ENCODE peak calls at places on chromosomes 4 and X, in seven cellular contexts. P, B, Z, X, R, T and N are unnamed samples.

GRCh38 chrX:119729408-119730201 is 28.8 kb upstream of the SOWAHD start:
- DNase-seq in P (peak; percentile 26), B (no peak), Z (no peak), X (peak; percentile 79), R (peak; percentile 71), T (peak; percentile 80), N (no peak)

GRCh38 chrX:154372612-154373022 is 1.8 kb downstream of the FLNA start:
- DNase-seq in P (no peak), B (no peak), Z (no peak), X (no peak), R (no peak), T (no peak), N (no peak)

GRCh38 chrX:65679071-65679540 is 11.7 kb downstream of the MSN start:
- DNase-seq in P (no peak), B (no peak), Z (no peak), X (no peak), R (no peak), T (no peak), N (no peak)

GRCh38 chr4:24013666-24014422 is 124.0 kb upstream of the PPARGC1A start:
- DNase-seq in P (no peak), B (no peak), Z (no peak), X (no peak), R (no peak), T (no peak), N (no peak)

GRCh38 chrX:48761674-48762471 is at the start of gene GLOD5:
- DNase-seq in P (peak; percentile 32), B (no peak), Z (no peak), X (peak; percentile 3), R (peak; percentile 5), T (peak; percentile 82), N (no peak)

GRCh38 chr4:2535386-2536192 is 858 bp upstream of the FAM193A start:
- DNase-seq in P (peak; percentile 32), B (peak; percentile 76), Z (no peak), X (peak; percentile 38), R (peak; percentile 84), T (peak; percentile 75), N (no peak)

GRCh38 chrX:7132335-7133035 is 15.0 kb upstream of the STS start:
- DNase-seq in P (no peak), B (no peak), Z (no peak), X (peak; percentile 70), R (peak; percentile 69), T (peak; percentile 71), N (no peak)

GRCh38 chr4:84622959-84623358 is 40.0 kb downstream of the CDS1 start:
- DNase-seq in P (no peak), B (no peak), Z (no peak), X (peak; percentile 5), R (no peak), T (peak; percentile 28), N (no peak)

GRCh38 chrX:18995216-18995615 is 11.3 kb upstream of the PHKA2 start:
- DNase-seq in P (no peak), B (no peak), Z (no peak), X (peak; percentile 33), R (no peak), T (no peak), N (no peak)

GRCh38 chr4:122827258-122827887 is 742 bp downstream of the FGF2 start:
- DNase-seq in P (no peak), B (peak; percentile 75), Z (no peak), X (peak; percentile 56), R (peak; percentile 1), T (peak; percentile 45), N (no peak)

GRCh38 chrX:12419591-12419990 is 281.3 kb downstream of the FRMPD4 start:
- DNase-seq in P (no peak), B (no peak), Z (no peak), X (no peak), R (no peak), T (no peak), N (no peak)

GRCh38 chr4:55008166-55009056 is 117.0 kb downstream of the KDR start:
- DNase-seq in P (no peak), B (no peak), Z (no peak), X (peak; percentile 43), R (no peak), T (peak; percentile 58), N (no peak)

GRCh38 chr4:87025614-87026041 is 90.8 kb downstream of the AFF1 start:
- DNase-seq in P (no peak), B (no peak), Z (no peak), X (no peak), R (no peak), T (no peak), N (no peak)

GRCh38 chr4:52840531-52841350 is 21.4 kb upstream of the RASL11B start:
- DNase-seq in P (no peak), B (no peak), Z (no peak), X (no peak), R (no peak), T (peak; percentile 24), N (no peak)

GRCh38 chr4:89836897-89837384 is at the start of gene SNCA:
- DNase-seq in P (peak; percentile 87), B (peak; percentile 69), Z (no peak), X (peak; percentile 55), R (no peak), T (peak; percentile 93), N (no peak)

GRCh38 chrX:38563006-38563405 is 1.7 kb downstream of the TSPAN7 start:
- DNase-seq in P (no peak), B (no peak), Z (no peak), X (no peak), R (no peak), T (no peak), N (no peak)

GRCh38 chr4:52640808-52641595 is 18.1 kb downstream of the USP46 start:
- DNase-seq in P (no peak), B (no peak), Z (no peak), X (peak; percentile 61), R (no peak), T (no peak), N (no peak)

GRCh38 chr4:3673176-3673575 is 93.0 kb upstream of the ADRA2C start:
- DNase-seq in P (no peak), B (no peak), Z (no peak), X (no peak), R (no peak), T (no peak), N (no peak)

GRCh38 chr4:107318078-107318477 is 282.0 kb upstream of the DKK2 start:
- DNase-seq in P (no peak), B (no peak), Z (no peak), X (no peak), R (no peak), T (no peak), N (no peak)

GRCh38 chr4:168945291-168945690 is 64.8 kb downstream of the CBR4 start:
- DNase-seq in P (no peak), B (no peak), Z (no peak), X (no peak), R (no peak), T (no peak), N (no peak)

DNA sequence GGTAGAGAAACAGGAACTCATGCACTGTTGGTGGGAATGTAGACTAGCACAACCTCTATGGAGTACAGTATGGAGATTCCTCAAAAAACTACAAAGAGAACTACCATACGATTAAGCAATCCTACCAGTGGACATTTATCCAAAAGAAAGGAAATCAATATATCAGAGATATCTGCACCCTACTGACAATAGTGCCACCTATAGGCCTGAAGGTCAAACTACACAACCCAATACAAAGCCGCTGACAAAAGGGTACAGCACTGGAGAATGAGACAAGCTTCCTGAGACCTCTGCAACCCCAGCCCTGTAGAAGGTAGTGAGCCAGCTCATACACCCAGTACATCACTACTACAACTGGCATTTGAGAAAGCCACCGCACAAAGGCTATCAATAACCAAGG is 67.1 kb downstream of the CBR4 start:
- DNase-seq in P (no peak), B (no peak), Z (no peak), X (no peak), R (peak; percentile 10), T (peak; percentile 63), N (no peak)
- H3K4me3 ChIP-seq in P (no peak overlapping the region), B (no peak overlapping the region), Z (no peak overlapping the region), X (no peak overlapping the region), R (no peak overlapping the region), T (no peak overlapping the region), N (no peak overlapping the region)

GRCh38 chr4:93370256-93370655 is 458.3 kb upstream of the ATOH1 start:
- DNase-seq in P (no peak), B (no peak), Z (no peak), X (no peak), R (no peak), T (no peak), N (no peak)

GRCh38 chr4:93373893-93374860 is 454.4 kb upstream of the ATOH1 start:
- DNase-seq in P (no peak), B (no peak), Z (no peak), X (no peak), R (no peak), T (no peak), N (no peak)

GRCh38 chr4:93368968-93369367 is 459.6 kb upstream of the ATOH1 start:
- DNase-seq in P (no peak), B (no peak), Z (no peak), X (no peak), R (no peak), T (peak; percentile 63), N (no peak)
- TF ChIP-seq CTCF in P (no peak), B (no peak), Z (no peak), X (no peak), R (no peak), T (peak; percentile 57), N (no peak)

GRCh38 chr4:7890635-7891393 is 48.8 kb downstream of the AFAP1 start:
- DNase-seq in P (no peak), B (no peak), Z (peak; percentile 40), X (peak; percentile 41), R (no peak), T (peak; percentile 35), N (peak; percentile 71)
- H3K4me3 ChIP-seq in P (no peak overlapping the region), B (no peak overlapping the region), Z (no peak overlapping the region), X (no peak overlapping the region), R (no peak overlapping the region), T (no peak overlapping the region), N (no peak overlapping the region)

GRCh38 chrX:53244610-53245009 is 19.6 kb upstream of the KDM5C start:
- DNase-seq in P (no peak), B (no peak), Z (no peak), X (no peak), R (no peak), T (no peak), N (no peak)
- TF ChIP-seq CTCF in P (peak; percentile 11), B (no peak), Z (peak; percentile 36), X (peak; percentile 18), R (peak; percentile 67), T (no peak), N (peak; percentile 10)

DNA sequence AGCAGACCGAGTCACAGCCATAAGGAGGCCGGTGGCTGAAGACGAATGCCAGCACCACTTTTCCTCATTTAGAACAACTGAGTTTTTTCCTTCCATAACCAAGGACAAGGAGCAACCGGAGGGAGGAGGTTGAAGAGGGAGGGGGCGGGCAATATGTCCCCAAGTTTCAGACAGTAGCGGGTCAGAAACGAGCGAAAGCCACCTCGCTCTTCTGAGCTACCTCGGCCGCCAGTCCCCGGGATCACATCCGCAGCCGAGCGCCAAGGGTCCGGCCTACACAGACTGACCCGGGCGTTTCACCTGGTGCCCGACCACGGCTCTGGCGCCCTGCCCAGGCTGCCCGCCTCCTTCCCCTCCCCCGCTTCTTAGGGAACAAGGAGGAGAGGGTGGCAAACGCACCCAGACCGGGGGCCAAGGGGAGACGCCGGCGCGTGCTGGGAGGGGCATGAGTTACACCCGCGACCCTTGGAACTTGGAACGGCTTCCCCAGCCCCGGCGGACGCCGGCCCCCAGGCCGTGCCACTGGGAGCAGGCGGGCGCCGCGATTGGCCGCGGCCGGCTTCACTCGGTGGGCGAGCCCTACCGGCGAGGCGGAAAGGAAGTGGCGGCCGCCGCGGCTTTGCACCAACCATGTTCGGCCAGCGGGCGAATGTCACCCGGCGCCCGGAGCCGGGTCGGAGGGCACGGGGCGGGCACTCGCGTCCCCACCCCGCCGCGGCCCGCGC is 1.6 kb downstream of the IRF2 start:
- DNase-seq in P (peak; percentile 58), B (peak; percentile 91), Z (no peak), X (peak; percentile 77), R (peak; percentile 81), T (peak; percentile 79), N (no peak)
- H3K4me3 ChIP-seq in P (peak overlapping the region; percentile 69), B (peak overlapping the region; percentile 80), Z (peak overlapping the region; percentile 64), X (peak overlapping the region; percentile 84), R (peak overlapping the region; percentile 89), T (peak overlapping the region; percentile 100), N (peak overlapping the region; percentile 74)